ENCODE peak calls at places on chromosomes 5 and 9, in five cellular contexts. X, J, Y, T and U are unnamed samples.

GRCh38 chr9:8331507-8331906 is 531.9 kb upstream of the DMAC1 start:
- DNase-seq in X (no peak), J (no peak), Y (no peak), T (no peak), U (no peak)

GRCh38 chr9:29830815-29831214 is 2257.5 kb upstream of the C9orf72 start:
- DNase-seq in X (peak), J (no peak), Y (no peak), T (no peak), U (peak)

GRCh38 chr9:76545191-76545590 is 86.2 kb downstream of the GCNT1 start:
- DNase-seq in X (no peak), J (no peak), Y (no peak), T (no peak), U (peak)

GRCh38 chr9:122091682-122092592 is 1.2 kb downstream of the TTLL11 start:
- DNase-seq in X (no peak), J (no peak), Y (no peak), T (no peak), U (no peak)

GRCh38 chr9:76592105-76593010 is 133.4 kb downstream of the GCNT1 start:
- DNase-seq in X (no peak), J (no peak), Y (no peak), T (no peak), U (no peak)

GRCh38 chr5:41621420-41621819 is 111.0 kb upstream of the PLCXD3 start:
- DNase-seq in X (no peak), J (no peak), Y (peak), T (no peak), U (no peak)

GRCh38 chr5:72160299-72160698 is 53.0 kb downstream of the MAP1B start:
- DNase-seq in X (no peak), J (no peak), Y (no peak), T (no peak), U (no peak)

GRCh38 chr9:98808411-98808815 is 943 bp downstream of the GALNT12 start:
- DNase-seq in X (peak), J (no peak), Y (no peak), T (no peak), U (no peak)

GRCh38 chr5:142683885-142684505 is 1.9 kb downstream of the FGF1 start:
- DNase-seq in X (no peak), J (no peak), Y (no peak), T (no peak), U (no peak)

GRCh38 chr9:32589083-32589713 is 16.2 kb upstream of the NDUFB6 start:
- DNase-seq in X (peak), J (no peak), Y (peak), T (no peak), U (no peak)

GRCh38 chr9:1273859-1274258 is 223.7 kb downstream of the DMRT2 start:
- DNase-seq in X (peak), J (no peak), Y (no peak), T (no peak), U (no peak)

GRCh38 chr5:143350790-143351603 is 52.5 kb downstream of the NR3C1 start:
- DNase-seq in X (peak), J (no peak), Y (no peak), T (no peak), U (no peak)

GRCh38 chr9:110282767-110283136 is 26.4 kb upstream of the TXN start:
- DNase-seq in X (no peak), J (no peak), Y (no peak), T (no peak), U (no peak)

GRCh38 chr5:164722702-164723101 is 1217.3 kb downstream of the MAT2B start:
- DNase-seq in X (no peak), J (no peak), Y (no peak), T (no peak), U (no peak)

GRCh38 chr9:130500340-130500771 is 55.6 kb downstream of the ASS1 start:
- DNase-seq in X (peak), J (peak), Y (no peak), T (no peak), U (peak)

GRCh38 chr5:1783214-1783551 is 16.5 kb downstream of the MRPL36 start:
- DNase-seq in X (no peak), J (no peak), Y (no peak), T (no peak), U (no peak)

GRCh38 chr5:139709587-139710369 is 61.6 kb downstream of the CXXC5 start:
- DNase-seq in X (no peak), J (no peak), Y (no peak), T (no peak), U (no peak)

GRCh38 chr5:10393491-10393890 is 40.0 kb downstream of the MARCHF6 start:
- DNase-seq in X (no peak), J (no peak), Y (no peak), T (no peak), U (no peak)

GRCh38 chr5:127112347-127112864 is 39.1 kb upstream of the C5orf63 start:
- DNase-seq in X (no peak), J (no peak), Y (no peak), T (no peak), U (no peak)

GRCh38 chr5:160036884-160037283 is 27.9 kb downstream of the TTC1 start:
- DNase-seq in X (no peak), J (no peak), Y (no peak), T (no peak), U (no peak)

GRCh38 chr9:84991506-84991855 is 322.0 kb downstream of the NTRK2 start:
- DNase-seq in X (no peak), J (no peak), Y (no peak), T (no peak), U (no peak)

DNA sequence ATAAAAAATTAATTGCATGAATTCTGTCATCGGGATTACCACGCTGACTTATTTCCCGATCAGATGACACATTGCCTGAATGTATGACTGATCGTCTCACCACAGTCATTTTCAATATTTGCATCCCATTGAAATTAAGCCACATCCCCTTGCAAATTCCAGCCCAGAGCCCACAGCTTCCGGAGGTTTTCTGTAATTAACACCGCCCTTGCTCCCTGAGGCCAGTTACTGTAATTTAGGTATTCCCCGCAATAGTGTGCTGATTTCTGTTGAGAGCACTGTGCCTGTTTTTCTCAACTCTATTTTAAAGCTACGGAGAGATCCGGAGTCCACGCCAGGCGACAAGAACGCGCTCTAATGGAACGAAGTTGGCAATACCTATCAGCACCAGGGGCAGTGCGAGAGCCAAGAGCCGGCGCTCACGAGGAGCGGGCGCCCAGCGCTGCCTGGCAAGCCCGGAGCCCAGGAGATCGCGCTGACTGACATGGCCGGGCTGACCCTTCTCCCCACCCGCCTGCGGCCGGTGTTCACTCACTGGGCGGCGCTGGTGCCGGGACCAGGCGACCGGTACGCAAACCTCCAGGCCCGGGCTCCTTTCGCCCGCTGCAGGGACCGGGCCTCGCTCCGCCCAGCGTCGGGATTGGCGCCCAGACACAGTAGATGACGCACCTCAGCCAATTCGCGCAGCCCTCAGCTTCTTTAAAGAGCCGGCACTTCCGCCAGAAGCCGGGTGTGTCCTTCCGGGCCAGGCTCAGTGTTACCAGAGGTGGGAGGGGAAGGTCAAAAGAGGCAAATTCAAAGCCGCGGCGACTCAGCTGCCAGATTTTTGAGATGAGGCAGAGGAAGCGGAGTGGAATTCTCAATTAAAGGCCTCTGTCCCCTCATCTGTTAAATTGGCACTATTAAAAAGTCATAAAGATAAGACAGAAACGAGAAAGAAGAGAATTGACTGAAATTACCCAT is at the start of gene PLGRKT:
- DNase-seq in X (peak), J (peak), Y (peak), T (no peak), U (peak)
- TF ChIP-seq CTCF in X (no peak), J (no peak), Y (peak), T (no peak), U (peak)

GRCh38 chr9:137168907-137169763 is 716 bp downstream of the LRRC26 start:
- DNase-seq in X (peak), J (peak), Y (peak), T (no peak), U (peak)
- H3K4me3 ChIP-seq in X (peak), J (peak), Y (peak), T (peak), U (peak)

DNA sequence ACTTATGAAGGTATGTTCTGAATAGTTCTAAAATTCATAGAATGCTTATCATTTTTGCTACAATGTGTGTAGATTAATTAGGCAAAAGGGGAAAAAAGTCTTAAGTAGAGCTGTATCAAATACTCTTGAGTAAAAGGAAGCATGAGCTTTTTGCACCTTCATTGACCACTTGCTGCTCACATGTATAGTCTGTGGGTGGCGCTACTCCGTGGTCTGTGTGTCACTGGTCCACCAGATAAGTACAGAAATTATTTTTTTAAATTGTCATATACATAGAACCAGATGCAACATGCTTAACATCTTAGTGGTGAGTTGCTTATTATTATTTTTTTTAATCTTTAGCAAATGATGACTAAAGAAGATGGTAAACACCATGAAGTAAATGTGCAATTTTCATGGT is 130.2 kb downstream of the MAN2A1 start:
- DNase-seq in X (no peak), J (no peak), Y (no peak), T (no peak), U (no peak)
- TF ChIP-seq CTCF in X (peak), J (no peak), Y (peak), T (no peak), U (no peak)

GRCh38 chr9:129262261-129262660 is 84.2 kb upstream of the IER5L start:
- DNase-seq in X (no peak), J (no peak), Y (no peak), T (no peak), U (no peak)
- H3K4me3 ChIP-seq in X (no peak), J (no peak), Y (no peak), T (no peak), U (no peak)

GRCh38 chr9:91042024-91042423 is 240.4 kb downstream of the SYK start:
- DNase-seq in X (no peak), J (no peak), Y (no peak), T (no peak), U (no peak)
- TF ChIP-seq CTCF in X (no peak), J (no peak), Y (no peak), T (no peak), U (no peak)